ENCODE peak calls at places on chromosomes 4 and X, in six cellular contexts. X is epithelial cell of esophagus, V is H9, K is thoracic aorta, R is WTC11, E is adipocyte. F is an unnamed sample.

GRCh38 chr4:63123441-63123840 is 1285.8 kb downstream of the TECRL start:
- DNase-seq in X (no peak), V (no peak), K (no peak), R (no peak), E (no peak), F (no peak)

GRCh38 chr4:124105212-124105611 is 607.3 kb downstream of the ANKRD50 start:
- DNase-seq in X (peak), V (no peak), K (no peak), R (no peak), E (no peak), F (peak)

GRCh38 chr4:40923326-40924095 is 173.8 kb downstream of the NSUN7 start:
- DNase-seq in X (no peak), V (no peak), K (peak), R (no peak), E (no peak), F (no peak)

GRCh38 chrX:53049127-53049517 is 533 bp downstream of the GPR173 start:
- DNase-seq in X (no peak), V (no peak), K (no peak), R (no peak), E (peak), F (no peak)

GRCh38 chr4:156949373-156949814 is 22.2 kb downstream of the PDGFC start:
- DNase-seq in X (peak), V (no peak), K (no peak), R (no peak), E (peak), F (peak)

GRCh38 chrX:39871648-39872047 is 226.1 kb downstream of the BCOR start:
- DNase-seq in X (peak), V (no peak), K (no peak), R (no peak), E (no peak), F (peak)

GRCh38 chr4:120616-121015 is 3.7 kb upstream of the ZNF718 start:
- DNase-seq in X (no peak), V (no peak), K (no peak), R (no peak), E (no peak), F (no peak)

GRCh38 chr4:59571805-59572430 is 1628.2 kb upstream of the ADGRL3 start:
- DNase-seq in X (no peak), V (no peak), K (no peak), R (no peak), E (no peak), F (no peak)

GRCh38 chr4:26288308-26288982 is 32.4 kb upstream of the RBPJ start:
- DNase-seq in X (peak), V (no peak), K (no peak), R (no peak), E (peak), F (peak)

GRCh38 chrX:120797201-120797938 is 78.3 kb downstream of the CT47B1 start:
- DNase-seq in X (no peak), V (no peak), K (no peak), R (no peak), E (peak), F (peak)

GRCh38 chr4:161919442-161920220 is 244.2 kb downstream of the FSTL5 start:
- DNase-seq in X (no peak), V (no peak), K (no peak), R (no peak), E (no peak), F (no peak)

GRCh38 chr4:137994858-137995257 is 247.3 kb downstream of the SLC7A11 start:
- DNase-seq in X (no peak), V (no peak), K (no peak), R (no peak), E (peak), F (no peak)

GRCh38 chr4:186204103-186204559 is 12.8 kb downstream of the CYP4V2 start:
- DNase-seq in X (peak), V (no peak), K (no peak), R (no peak), E (no peak), F (no peak)

GRCh38 chrX:99703467-99703866 is 706.6 kb downstream of the PCDH19 start:
- DNase-seq in X (peak), V (no peak), K (no peak), R (no peak), E (no peak), F (peak)

GRCh38 chrX:115561605-115562491 is 874 bp downstream of the PLS3 start:
- DNase-seq in X (peak), V (peak), K (no peak), R (peak), E (peak), F (peak)

GRCh38 chr4:67687639-67688038 is 13.3 kb downstream of the UBA6 start:
- DNase-seq in X (no peak), V (no peak), K (no peak), R (no peak), E (peak), F (no peak)

GRCh38 chrX:24619647-24620046 is 27.5 kb downstream of the PCYT1B start:
- DNase-seq in X (peak), V (no peak), K (no peak), R (no peak), E (peak), F (peak)

GRCh38 chr4:159009521-159009920 is 93.4 kb upstream of the RAPGEF2 start:
- DNase-seq in X (no peak), V (no peak), K (no peak), R (no peak), E (no peak), F (peak)

GRCh38 chrX:13649823-13650222 is 3.1 kb upstream of the TCEANC start:
- DNase-seq in X (no peak), V (no peak), K (no peak), R (no peak), E (peak), F (no peak)

GRCh38 chr4:83386931-83387897 is 52.6 kb upstream of the HPSE start:
- DNase-seq in X (peak), V (peak), K (no peak), R (no peak), E (peak), F (peak)

GRCh38 chr4:38287090-38287843 is 327.1 kb downstream of the PTTG2 start:
- DNase-seq in X (no peak), V (no peak), K (no peak), R (no peak), E (no peak), F (no peak)

GRCh38 chr4:2290974-2291704 is 29.2 kb upstream of the MXD4 start:
- DNase-seq in X (no peak), V (no peak), K (no peak), R (no peak), E (no peak), F (no peak)

GRCh38 chr4:176760468-176760867 is 32.3 kb downstream of the VEGFC start:
- DNase-seq in X (no peak), V (no peak), K (no peak), R (no peak), E (no peak), F (no peak)

GRCh38 chrX:123475068-123475724 is 257.7 kb downstream of the THOC2 start:
- DNase-seq in X (peak), V (no peak), K (no peak), R (no peak), E (peak), F (peak)

GRCh38 chrX:31209005-31209612 is 137.3 kb upstream of the FTHL17 start:
- DNase-seq in X (peak), V (no peak), K (no peak), R (no peak), E (peak), F (peak)

GRCh38 chr4:52987401-52988056 is 125.4 kb downstream of the RASL11B start:
- DNase-seq in X (no peak), V (no peak), K (no peak), R (no peak), E (no peak), F (no peak)

GRCh38 chrX:54695231-54695630 is 102.8 kb downstream of the ITIH6 start:
- DNase-seq in X (peak), V (no peak), K (no peak), R (no peak), E (peak), F (peak)

GRCh38 chr4:1775731-1776500 is 17.2 kb upstream of the FGFR3 start:
- DNase-seq in X (peak), V (no peak), K (no peak), R (no peak), E (peak), F (peak)

GRCh38 chr4:7042697-7043464 is at the start of gene TADA2B:
- DNase-seq in X (peak), V (peak), K (peak), R (peak), E (peak), F (peak)

GRCh38 chrX:103149652-103150051 is 56.7 kb upstream of the NXF3 start:
- DNase-seq in X (no peak), V (no peak), K (no peak), R (no peak), E (no peak), F (no peak)

GRCh38 chr4:89248879-89249281 is 58.7 kb downstream of the GPRIN3 start:
- DNase-seq in X (no peak), V (no peak), K (no peak), R (no peak), E (no peak), F (no peak)

GRCh38 chr4:73690051-73690744 is 50.2 kb upstream of the CXCL8 start:
- DNase-seq in X (peak), V (no peak), K (no peak), R (no peak), E (no peak), F (peak)

GRCh38 chr4:22573198-22573597 is 57.3 kb upstream of the ADGRA3 start:
- DNase-seq in X (peak), V (no peak), K (no peak), R (no peak), E (peak), F (no peak)

GRCh38 chrX:123869488-123869887 is 9.6 kb downstream of the XIAP start:
- DNase-seq in X (peak), V (no peak), K (no peak), R (no peak), E (no peak), F (peak)

GRCh38 chr4:88765729-88766128 is 68.1 kb upstream of the NAP1L5 start:
- DNase-seq in X (peak), V (no peak), K (peak), R (no peak), E (peak), F (peak)

GRCh38 chr4:139814285-139815015 is 148.8 kb downstream of the MGST2 start:
- DNase-seq in X (peak), V (no peak), K (no peak), R (no peak), E (no peak), F (peak)

GRCh38 chr4:19592391-19592790 is 659.3 kb upstream of the SLIT2 start:
- DNase-seq in X (peak), V (no peak), K (no peak), R (no peak), E (no peak), F (peak)